ENCODE peak calls at places on chromosomes 7 and 10, in eight cellular contexts. Q is left kidney, T is prostate gland, N is SIG-M5, L is ELF-1, C is AG08395, H is activated B cell treated with CpG ODN at 0.5 μM for 24 hours, V is astrocyte of the spinal cord. B is an unnamed sample.

GRCh38 chr10:22436526-22436892 is 91.2 kb downstream of the SPAG6 start:
- DNase-seq in Q (no peak), T (no peak), N (no peak), L (no peak), C (no peak), H (no peak), V (no peak), B (no peak)

GRCh38 chr10:116993610-116994009 is 11.4 kb downstream of the SHTN1 start:
- DNase-seq in Q (no peak), T (no peak), N (no peak), L (no peak), C (no peak), H (no peak), V (no peak), B (no peak)

GRCh38 chr10:12566161-12567115 is 217.1 kb downstream of the CAMK1D start:
- DNase-seq in Q (no peak), T (no peak), N (no peak), L (no peak), C (peak; percentile 51), H (no peak), V (peak; percentile 65), B (no peak)

GRCh38 chr10:84267503-84268126 is 22.8 kb downstream of the RGR start:
- DNase-seq in Q (peak; percentile 16), T (no peak), N (no peak), L (peak; percentile 67), C (peak; percentile 39), H (no peak), V (peak; percentile 30), B (peak; percentile 59)

GRCh38 chr7:143929224-143929920 is 5.7 kb upstream of the OR2F2 start:
- DNase-seq in Q (no peak), T (no peak), N (no peak), L (no peak), C (no peak), H (no peak), V (no peak), B (no peak)

GRCh38 chr7:128913856-128914565 is 3.5 kb upstream of the KCP start:
- DNase-seq in Q (no peak), T (no peak), N (no peak), L (no peak), C (no peak), H (no peak), V (no peak), B (no peak)

GRCh38 chr7:18352339-18353255 is 143.0 kb upstream of the HDAC9 start:
- DNase-seq in Q (peak; percentile 76), T (peak; percentile 42), N (no peak), L (peak; percentile 5), C (peak; percentile 73), H (no peak), V (peak; percentile 82), B (no peak)

GRCh38 chr7:84291756-84292155 is 97.2 kb upstream of the SEMA3A start:
- DNase-seq in Q (peak; percentile 41), T (no peak), N (no peak), L (peak; percentile 7), C (no peak), H (no peak), V (no peak), B (no peak)

GRCh38 chr10:62037166-62037831 is 135.8 kb downstream of the ARID5B start:
- DNase-seq in Q (peak; percentile 69), T (no peak), N (no peak), L (peak; percentile 59), C (peak; percentile 65), H (no peak), V (peak; percentile 61), B (no peak)

GRCh38 chr10:78920011-78920410 is 148.8 kb upstream of the ZMIZ1 start:
- DNase-seq in Q (no peak), T (no peak), N (no peak), L (no peak), C (no peak), H (no peak), V (no peak), B (no peak)

GRCh38 chr10:4074559-4075407 is 289.8 kb upstream of the KLF6 start:
- DNase-seq in Q (no peak), T (no peak), N (no peak), L (no peak), C (no peak), H (no peak), V (peak; percentile 45), B (no peak)

B was measured in CD4-positive, alpha-beta T cell.